ENCODE peak calls at places on chromosomes 6 and 20, in nine cellular contexts. D is DMS 273 treated with DMSO at 0.1 percent for 48 hours; I is pons; J is stimulated activated CD8-positive, alpha-beta memory T cell treated with anti-CD3 and anti-CD28 coated beads, Interleukin-15, amount 100 ng/mL, for 24 hours; Y is NCI-H1105 treated with DMSO at 0.1 percent for 48 hours; B is germinal center; F is Right ventricle myocardium superior; Q is ureter; K is colonic mucosa. O is an unnamed sample.

GRCh38 chr20:2761885-2762284 is 38.5 kb downstream of the CPXM1 start:
- DNase-seq in D (no peak), I (no peak), J (no peak), Y (no peak), B (no peak), F (no peak), Q (no peak), K (no peak), O (no peak)

GRCh38 chr20:17522528-17522927 is 8.7 kb downstream of the BFSP1 start:
- DNase-seq in D (no peak), I (no peak), J (no peak), Y (no peak), B (no peak), F (no peak), Q (no peak), K (no peak), O (no peak)

GRCh38 chr6:24918641-24919403 is 16.9 kb downstream of the RIPOR2 start:
- DNase-seq in D (no peak), I (no peak), J (no peak), Y (peak), B (peak), F (no peak), Q (no peak), K (no peak), O (no peak)

GRCh38 chr6:10136636-10137035 is 278.2 kb downstream of the TFAP2A start:
- DNase-seq in D (no peak), I (no peak), J (no peak), Y (no peak), B (no peak), F (no peak), Q (no peak), K (no peak), O (no peak)

GRCh38 chr6:43840490-43841218 is 70.6 kb downstream of the VEGFA start:
- DNase-seq in D (no peak), I (no peak), J (no peak), Y (no peak), B (no peak), F (no peak), Q (no peak), K (no peak), O (no peak)

GRCh38 chr20:39944861-39945260 is 744.2 kb downstream of the MAFB start:
- DNase-seq in D (no peak), I (no peak), J (no peak), Y (no peak), B (no peak), F (no peak), Q (no peak), K (no peak), O (no peak)

GRCh38 chr6:89483111-89483720 is 50.3 kb downstream of the ANKRD6 start:
- DNase-seq in D (no peak), I (no peak), J (no peak), Y (no peak), B (no peak), F (peak), Q (no peak), K (no peak), O (peak)

GRCh38 chr20:32285082-32285620 is 7.7 kb downstream of the KIF3B start:
- DNase-seq in D (no peak), I (no peak), J (no peak), Y (no peak), B (no peak), F (no peak), Q (no peak), K (no peak), O (no peak)

GRCh38 chr6:42185597-42185996 is 9.2 kb downstream of the GUCA1B start:
- DNase-seq in D (no peak), I (no peak), J (no peak), Y (no peak), B (no peak), F (no peak), Q (no peak), K (no peak), O (no peak)

GRCh38 chr6:353642-354614 is 37.6 kb upstream of the IRF4 start:
- DNase-seq in D (no peak), I (no peak), J (no peak), Y (no peak), B (no peak), F (peak), Q (no peak), K (no peak), O (no peak)

GRCh38 chr6:138655828-138656227 is 117.7 kb upstream of the CCDC28A start:
- DNase-seq in D (no peak), I (peak), J (no peak), Y (no peak), B (no peak), F (no peak), Q (no peak), K (no peak), O (no peak)

GRCh38 chr6:25311251-25311910 is 32.2 kb downstream of the CARMIL1 start:
- DNase-seq in D (no peak), I (no peak), J (no peak), Y (no peak), B (no peak), F (no peak), Q (no peak), K (peak), O (peak)

GRCh38 chr20:48668451-48668946 is 159.3 kb downstream of the PREX1 start:
- DNase-seq in D (no peak), I (peak), J (no peak), Y (no peak), B (no peak), F (no peak), Q (no peak), K (no peak), O (peak)

GRCh38 chr6:138307816-138308727 is 69.6 kb upstream of the SMIM28 start:
- DNase-seq in D (peak), I (peak), J (no peak), Y (no peak), B (no peak), F (peak), Q (peak), K (peak), O (peak)

GRCh38 chr6:93789532-93789931 is 370.2 kb upstream of the EPHA7 start:
- DNase-seq in D (no peak), I (no peak), J (no peak), Y (no peak), B (no peak), F (no peak), Q (no peak), K (no peak), O (no peak)

GRCh38 chr6:166691741-166692140 is 64.7 kb upstream of the RPS6KA2 start:
- DNase-seq in D (no peak), I (no peak), J (no peak), Y (no peak), B (no peak), F (no peak), Q (no peak), K (no peak), O (no peak)

GRCh38 chr20:62141397-62142251 is 1.6 kb downstream of the PSMA7 start:
- DNase-seq in D (no peak), I (peak), J (no peak), Y (no peak), B (no peak), F (no peak), Q (no peak), K (no peak), O (peak)

GRCh38 chr6:161575508-161576254 is 301.8 kb upstream of the AGPAT4 start:
- DNase-seq in D (no peak), I (no peak), J (no peak), Y (no peak), B (no peak), F (no peak), Q (no peak), K (no peak), O (peak)

O was measured in astrocyte of the hippocampus.